ENCODE peak calls at places on chromosomes 3 and 15, in nine cellular contexts. Y is HCT116, V is endodermal cell, A is lung, B is K562, D is neural progenitor cell, I is mammary epithelial cell, Q is hepatocyte, M is heart left ventricle. X is an unnamed sample. For H3K9me3, the result is how much of the 10 kb centered on the place peaks cover.

GRCh38 chr3:173939319-173939718 is 541.8 kb downstream of the NLGN1 start:
- DNase-seq in Q (no peak), Y (no peak), V (no peak), A (no peak), I (no peak), M (no peak), D (no peak), B (no peak), X (no peak)

GRCh38 chr15:73127302-73127936 is 75.2 kb downstream of the NEO1 start:
- DNase-seq in B (peak), A (no peak), D (peak), V (peak), M (no peak), Q (peak), I (peak), Y (peak), X (peak)

GRCh38 chr15:58694641-58695398 is 54.7 kb downstream of the ADAM10 start:
- DNase-seq in V (no peak), I (no peak), D (no peak), A (no peak), M (no peak), Y (no peak), B (no peak), Q (no peak), X (peak)

GRCh38 chr3:62968128-62968527 is 92.9 kb upstream of the CADPS start:
- DNase-seq in D (no peak), B (no peak), A (no peak), I (peak), M (no peak), V (no peak), Q (no peak), Y (no peak), X (no peak)

GRCh38 chr3:180252683-180253082 is 215.9 kb upstream of the PEX5L start:
- DNase-seq in D (no peak), Y (no peak), B (no peak), A (no peak), Q (no peak), M (no peak), I (peak), V (no peak), X (no peak)

GRCh38 chr15:64046347-64047153 is at the start of gene DAPK2:
- DNase-seq in A (peak), Y (peak), D (peak), B (peak), M (peak), Q (peak), I (peak), V (peak), X (peak)

GRCh38 chr3:69439683-69440270 is 53.9 kb upstream of the FRMD4B start:
- DNase-seq in I (no peak), Q (peak), D (no peak), B (no peak), Y (peak), V (no peak), A (no peak), M (no peak), X (peak)

GRCh38 chr15:85899927-85900326 is 105.2 kb upstream of the KLHL25 start:
- DNase-seq in V (peak), Y (no peak), D (no peak), A (no peak), B (no peak), M (no peak), Q (peak), I (no peak), X (no peak)

GRCh38 chr3:195582947-195583346 is 793 bp downstream of the APOD start:
- DNase-seq in V (peak), B (peak), I (no peak), Y (peak), D (no peak), Q (no peak), M (no peak), A (no peak), X (no peak)

GRCh38 chr3:18237251-18238005 is 187.7 kb downstream of the SATB1 start:
- DNase-seq in I (peak), A (no peak), B (no peak), M (no peak), D (no peak), Q (no peak), Y (peak), V (no peak), X (peak)

GRCh38 chr15:38148476-38148875 is 104.2 kb upstream of the SPRED1 start:
- DNase-seq in A (no peak), M (no peak), V (no peak), I (no peak), D (no peak), Y (no peak), Q (no peak), B (no peak), X (no peak)

GRCh38 chr15:91263632-91264477 is 163.8 kb downstream of the SV2B start:
- DNase-seq in B (no peak), Y (no peak), I (peak), A (no peak), Q (no peak), V (no peak), D (no peak), M (peak), X (no peak)

GRCh38 chr15:89200182-89200581 is 21.2 kb downstream of the RLBP1 start:
- DNase-seq in D (no peak), M (no peak), B (no peak), Q (no peak), Y (no peak), V (no peak), A (no peak), I (no peak), X (no peak)

GRCh38 chr3:33385423-33385822 is 54.8 kb downstream of the UBP1 start:
- DNase-seq in V (no peak), M (no peak), Y (no peak), B (peak), A (no peak), Q (no peak), I (peak), D (no peak), X (no peak)

GRCh38 chr3:132231633-132232032 is 85.6 kb upstream of the ACP3 start:
- DNase-seq in D (no peak), Q (peak), M (no peak), I (peak), B (no peak), A (no peak), V (peak), Y (peak), X (peak)

GRCh38 chr15:47184003-47184404 is 533.3 kb upstream of the SEMA6D start:
- DNase-seq in I (peak), A (no peak), M (no peak), Y (no peak), B (no peak), V (no peak), D (peak), Q (peak), X (no peak)

GRCh38 chr3:30597131-30597768 is 9.2 kb upstream of the TGFBR2 start:
- DNase-seq in B (no peak), I (peak), V (no peak), A (no peak), M (no peak), D (no peak), Y (peak), Q (peak), X (peak)

GRCh38 chr15:55884223-55884622 is 109.2 kb downstream of the NEDD4 start:
- DNase-seq in B (no peak), Q (no peak), Y (no peak), M (no peak), I (no peak), V (no peak), D (no peak), A (no peak), X (no peak)

GRCh38 chr3:49346797-49347251 is 7.0 kb upstream of the USP4 start:
- DNase-seq in Q (no peak), I (peak), Y (no peak), B (no peak), A (no peak), M (no peak), D (no peak), V (no peak), X (no peak)

GRCh38 chr15:59437777-59438574 is at the start of gene FAM81A:
- DNase-seq in V (peak), Y (peak), Q (peak), A (peak), I (peak), B (peak), M (peak), D (peak), X (peak)

DNA sequence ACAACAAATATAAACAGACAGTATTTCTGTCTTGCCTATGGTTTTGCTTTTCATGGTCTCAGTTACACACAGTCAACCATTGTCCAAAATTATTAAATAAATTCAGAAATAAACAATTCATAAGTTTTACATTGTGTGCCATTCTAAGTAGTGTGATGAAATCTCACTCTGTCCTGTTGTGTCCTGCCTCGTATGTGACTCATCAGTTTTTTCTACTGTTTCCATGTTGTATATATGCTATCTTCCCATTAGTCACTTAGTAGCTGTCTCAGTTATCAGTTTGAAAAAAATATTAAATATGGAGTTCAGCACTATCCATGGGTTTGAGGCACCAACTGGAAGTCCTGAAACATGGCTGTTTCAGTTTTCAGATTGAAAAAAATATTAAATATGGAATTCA is 282.4 kb upstream of the GRM7 start:
- DNase-seq in B (no peak), V (no peak), I (peak), M (no peak), A (no peak), Q (no peak), D (no peak), Y (no peak), X (peak)
- H3K9me3 ChIP-seq in B (under half), V (under half), I (under half), M (under half), A (under half), Q (under half), D (under half), Y (under half), X (under half)

GRCh38 chr3:27319847-27320526 is 49.2 kb downstream of the NEK10 start:
- DNase-seq in B (no peak), D (no peak), A (no peak), M (no peak), I (no peak), V (no peak), Q (no peak), Y (no peak), X (peak)
- H3K9me3 ChIP-seq in B (under half), D (under half), A (under half), M (under half), I (under half), V (under half), Q (under half), Y (under half), X (under half)

GRCh38 chr3:98402507-98402906 is 12.0 kb downstream of the OR5K3 start:
- DNase-seq in Y (no peak), V (no peak), M (no peak), A (no peak), B (no peak), I (no peak), D (no peak), Q (no peak), X (no peak)

GRCh38 chr3:98398513-98398912 is 8.0 kb downstream of the OR5K3 start:
- DNase-seq in I (no peak), M (no peak), B (no peak), A (no peak), Y (no peak), Q (no peak), V (no peak), D (no peak), X (no peak)

GRCh38 chr3:98406034-98406433 is 15.6 kb downstream of the OR5K3 start:
- DNase-seq in D (no peak), V (no peak), A (no peak), M (no peak), Y (no peak), I (no peak), B (no peak), Q (no peak), X (no peak)

DNA sequence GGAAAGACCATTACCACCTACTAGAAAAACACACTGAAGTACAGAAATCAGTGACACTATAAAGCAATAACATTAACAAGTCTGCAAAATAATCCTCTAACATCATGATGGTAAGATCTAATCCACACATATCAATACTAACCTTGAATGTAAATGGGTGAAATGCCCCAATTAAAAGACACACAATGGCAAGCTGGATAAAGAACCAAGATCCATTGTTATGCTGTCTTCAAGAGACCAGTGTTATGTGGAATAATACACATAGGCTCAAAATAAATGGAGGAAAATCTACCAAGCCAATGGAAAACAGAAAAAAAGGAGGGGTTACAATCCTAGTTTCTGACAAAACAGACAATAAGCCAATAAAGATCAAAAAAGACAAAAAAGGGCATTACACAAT is 13.5 kb downstream of the OR5K3 start:
- DNase-seq in Q (no peak), I (no peak), Y (no peak), M (no peak), B (no peak), D (no peak), A (no peak), V (no peak), X (no peak)
- H3K9me3 ChIP-seq in Q (under half), I (under half), Y (under half), M (under half), B (under half), D (under half), A (under half), V (under half), X (under half)

DNA sequence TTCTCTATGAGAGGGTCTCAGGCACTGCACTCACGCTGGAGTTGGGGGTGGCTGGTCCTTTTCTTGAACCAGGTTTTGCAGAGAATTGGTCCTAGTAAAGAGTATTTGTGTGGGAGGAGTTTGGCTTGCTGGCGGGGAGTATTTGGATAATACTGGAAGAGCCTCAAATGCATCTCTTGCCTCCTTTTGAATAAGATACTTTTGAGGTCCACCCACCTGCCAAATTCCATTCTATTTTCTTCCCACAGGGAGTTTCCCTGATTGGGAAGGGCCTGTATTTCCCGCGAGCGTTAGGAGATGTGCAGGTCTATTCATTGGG is 452 bp upstream of the RASA2 start:
- DNase-seq in A (no peak), I (peak), V (no peak), Q (no peak), B (no peak), M (no peak), Y (no peak), D (no peak), X (no peak)
- H3K9me3 ChIP-seq in A (under half), I (under half), V (under half), Q (under half), B (under half), M (under half), Y (under half), D (under half), X (under half)

DNA sequence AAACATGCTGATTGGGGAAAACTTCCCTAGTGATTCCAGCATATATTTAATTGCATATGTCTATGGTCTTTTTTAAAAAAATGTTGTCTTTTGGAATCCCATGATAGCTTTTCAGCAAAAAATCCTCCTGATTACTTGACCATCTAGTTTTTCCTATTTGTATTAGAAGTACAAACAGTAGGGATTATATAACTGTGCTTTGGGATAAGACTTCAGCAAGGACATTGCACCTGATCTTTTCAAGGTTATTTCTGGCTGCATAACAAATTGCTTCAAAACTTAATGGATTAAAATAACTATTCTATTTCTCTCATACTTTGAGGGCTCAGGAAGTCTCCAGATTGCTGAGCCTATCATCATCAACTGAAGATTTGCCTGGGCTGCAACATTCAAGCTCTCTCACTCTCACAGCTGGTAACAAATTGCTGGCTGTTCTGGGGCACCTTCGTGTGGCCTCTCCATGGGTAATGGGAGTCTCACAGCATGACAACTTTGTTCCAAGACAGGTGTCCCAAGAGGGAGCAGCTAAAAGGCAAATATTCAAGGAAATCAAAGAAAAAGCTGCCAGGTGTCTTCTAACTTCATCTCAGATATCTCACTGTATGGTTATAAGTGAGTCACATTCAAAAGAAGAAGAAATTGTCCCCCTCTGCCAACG is 644.7 kb upstream of the GRM7 start:
- DNase-seq in Q (no peak), A (no peak), I (no peak), M (no peak), D (no peak), V (no peak), Y (no peak), B (no peak), X (no peak)
- H3K9me3 ChIP-seq in Q (under half), A (under half), I (under half), M (under half), D (under half), V (under half), Y (under half), B (under half), X (under half)

GRCh38 chr15:22226034-22226790 is 145.9 kb downstream of the OR4M2 start:
- DNase-seq in Q (no peak), I (no peak), B (no peak), D (no peak), A (no peak), Y (no peak), V (no peak), M (no peak), X (no peak)
- H3K9me3 ChIP-seq in Q (under half), I (under half), B (under half), D (half or more), A (under half), Y (half or more), V (half or more), M (under half), X (under half)